ENCODE peak calls at places on chromosomes 6 and 20, in four cellular contexts. H, N, Y and G are unnamed samples.

GRCh38 chr20:57398901-57399535 is 7.8 kb downstream of the RBM38 start:
- DNase-seq in H (no peak), N (no peak), Y (no peak), G (no peak)

GRCh38 chr6:136344420-136344819 is 54.8 kb upstream of the BCLAF1 start:
- DNase-seq in H (no peak), N (no peak), Y (no peak), G (no peak)

GRCh38 chr20:23147964-23148720 is 62.0 kb upstream of the CD93 start:
- DNase-seq in H (no peak), N (peak; percentile 20), Y (no peak), G (peak; percentile 63)

GRCh38 chr6:24492475-24492874 is 2.3 kb upstream of the ALDH5A1 start:
- DNase-seq in H (no peak), N (peak; percentile 83), Y (peak; percentile 65), G (peak; percentile 17)

GRCh38 chr20:53413188-53413631 is 180.4 kb downstream of the ZNF217 start:
- DNase-seq in H (peak; percentile 17), N (peak; percentile 96), Y (peak; percentile 94), G (peak; percentile 79)

GRCh38 chr6:6823030-6823429 is 234.5 kb downstream of the LY86 start:
- DNase-seq in H (no peak), N (peak; percentile 14), Y (no peak), G (no peak)

GRCh38 chr20:17901971-17902370 is 66.6 kb downstream of the SNX5 start:
- DNase-seq in H (no peak), N (no peak), Y (no peak), G (no peak)

GRCh38 chr20:57439432-57439831 is 48.2 kb downstream of the RBM38 start:
- DNase-seq in H (peak; percentile 79), N (no peak), Y (no peak), G (no peak)

GRCh38 chr6:118528129-118528528 is 20.0 kb upstream of the PLN start:
- DNase-seq in H (no peak), N (no peak), Y (no peak), G (no peak)

GRCh38 chr6:15254074-15254975 is 8.5 kb downstream of the JARID2 start:
- DNase-seq in H (no peak), N (peak; percentile 68), Y (no peak), G (no peak)

GRCh38 chr20:31652917-31653385 is 15.2 kb downstream of the COX4I2 start:
- DNase-seq in H (no peak), N (no peak), Y (no peak), G (no peak)

GRCh38 chr20:16505894-16506293 is 67.4 kb downstream of the KIF16B start:
- DNase-seq in H (no peak), N (no peak), Y (no peak), G (no peak)

GRCh38 chr6:39088331-39088730 is 26.7 kb downstream of the SAYSD1 start:
- DNase-seq in H (no peak), N (peak; percentile 91), Y (peak; percentile 84), G (peak; percentile 85)

GRCh38 chr6:53315086-53315724 is 33.5 kb downstream of the ELOVL5 start:
- DNase-seq in H (no peak), N (no peak), Y (no peak), G (no peak)

GRCh38 chr6:27867051-27867940 is 44.9 kb downstream of the OR2B2 start:
- DNase-seq in H (peak; percentile 67), N (peak; percentile 96), Y (peak; percentile 86), G (peak; percentile 83)

GRCh38 chr6:42108071-42108470 is 34.3 kb downstream of the C6orf132 start:
- DNase-seq in H (no peak), N (no peak), Y (no peak), G (no peak)

GRCh38 chr6:291148-291696 is 1.1 kb upstream of the DUSP22 start:
- DNase-seq in H (no peak), N (no peak), Y (no peak), G (peak; percentile 57)

GRCh38 chr6:12977206-12977605 is 260.6 kb downstream of the PHACTR1 start:
- DNase-seq in H (no peak), N (no peak), Y (no peak), G (no peak)

GRCh38 chr20:54090230-54091119 is 20.1 kb upstream of the BCAS1 start:
- DNase-seq in H (no peak), N (no peak), Y (no peak), G (no peak)

GRCh38 chr6:20400476-20401402 is 940 bp upstream of the E2F3 start:
- DNase-seq in H (peak; percentile 26), N (no peak), Y (no peak), G (peak; percentile 47)

GRCh38 chr20:5719861-5720401 is 30.3 kb upstream of the SHLD1 start:
- DNase-seq in H (no peak), N (peak; percentile 46), Y (no peak), G (no peak)

GRCh38 chr20:10453241-10453640 is 18.1 kb downstream of the SLX4IP start:
- DNase-seq in H (no peak), N (no peak), Y (no peak), G (no peak)
- H3K4me1 ChIP-seq in H (no peaks in the 10 kb centered on the region), N (no peaks in the 10 kb centered on the region), Y (peaks cover 3% of the 10 kb centered on the region), G (no peaks in the 10 kb centered on the region)

GRCh38 chr6:157224178-157224956 is 99.0 kb downstream of the TMEM242 start:
- DNase-seq in H (no peak), N (no peak), Y (no peak), G (no peak)

GRCh38 chr6:157223486-157223885 is 99.8 kb downstream of the TMEM242 start:
- DNase-seq in H (no peak), N (peak; percentile 35), Y (no peak), G (no peak)

GRCh38 chr6:157222201-157222981 is 100.9 kb downstream of the TMEM242 start:
- DNase-seq in H (no peak), N (peak; percentile 37), Y (no peak), G (no peak)

GRCh38 chr6:157221817-157222175 is 101.5 kb downstream of the TMEM242 start:
- DNase-seq in H (no peak), N (no peak), Y (no peak), G (no peak)

DNA sequence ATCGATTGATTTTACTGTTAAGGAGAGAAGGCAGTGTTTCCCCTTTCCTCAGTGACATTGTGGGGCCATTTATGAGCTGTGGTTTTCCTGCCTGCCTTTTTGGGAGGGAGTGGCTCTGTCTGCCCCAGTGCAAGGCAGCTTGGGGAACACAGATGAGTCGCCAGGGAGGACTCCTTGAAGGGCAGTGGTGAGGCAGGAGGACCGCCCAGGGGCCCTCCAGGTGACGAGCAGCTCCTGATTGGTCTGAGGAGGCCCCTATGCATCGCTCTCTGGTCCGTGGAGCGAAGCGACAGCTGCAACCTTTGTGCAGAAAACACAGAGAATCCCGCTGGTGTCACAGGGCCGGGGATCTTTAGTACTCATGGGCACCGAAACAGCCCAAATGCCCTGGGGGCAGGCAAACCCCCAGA is 100.3 kb downstream of the TMEM242 start:
- DNase-seq in H (no peak), N (peak; percentile 40), Y (no peak), G (no peak)
- H3K4me1 ChIP-seq in H (peaks cover 13% of the 10 kb centered on the region), N (no peaks in the 10 kb centered on the region), Y (no peaks in the 10 kb centered on the region), G (no peaks in the 10 kb centered on the region)

DNA sequence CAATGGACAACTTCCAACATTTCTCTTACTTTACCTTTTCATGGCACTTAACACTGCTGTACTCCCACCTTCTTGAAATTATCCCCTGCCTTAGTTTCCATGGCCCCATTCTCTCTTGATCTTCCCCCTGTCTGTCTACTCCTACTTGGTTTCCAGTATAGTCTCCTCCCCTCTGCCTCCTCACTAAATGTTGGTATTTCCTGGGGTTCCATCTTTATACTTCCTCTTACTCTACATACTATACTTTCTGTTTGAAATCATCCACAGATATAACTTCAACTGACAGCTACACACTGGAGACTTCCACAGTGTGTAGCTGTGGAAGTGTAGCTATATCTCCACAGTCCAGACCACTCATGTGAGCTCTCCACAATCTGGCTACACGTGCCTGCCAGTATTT is 13.5 kb downstream of the ZHX3 start:
- DNase-seq in H (no peak), N (no peak), Y (no peak), G (no peak)
- H3K4me1 ChIP-seq in H (peaks cover 25% of the 10 kb centered on the region), N (no peaks in the 10 kb centered on the region), Y (no peaks in the 10 kb centered on the region), G (peaks cover 8% of the 10 kb centered on the region)

GRCh38 chr6:3799731-3800130 is 48.2 kb upstream of the PXDC1 start:
- DNase-seq in H (no peak), N (no peak), Y (no peak), G (no peak)
- H3K4me1 ChIP-seq in H (peaks cover 42% of the 10 kb centered on the region), N (peaks cover 11% of the 10 kb centered on the region), Y (peaks cover 2% of the 10 kb centered on the region), G (peaks cover 24% of the 10 kb centered on the region)

DNA sequence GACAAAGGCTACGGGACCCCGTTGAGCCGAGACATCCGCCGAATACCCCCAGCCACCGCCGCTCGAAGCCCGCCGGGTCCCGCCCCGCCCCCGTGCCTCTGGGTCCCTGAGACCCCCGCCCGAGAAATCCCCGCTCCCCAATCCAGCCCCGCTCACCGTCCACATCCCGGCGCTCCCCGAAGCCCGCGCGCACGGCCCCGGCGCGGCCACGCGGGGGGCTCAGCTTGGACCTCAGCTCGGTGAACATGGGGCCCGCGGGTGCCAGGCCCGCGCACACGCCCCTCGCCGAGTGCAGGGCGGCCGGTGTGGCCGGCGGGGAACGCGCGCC is 257 bp downstream of the SAMD10 start:
- DNase-seq in H (peak; percentile 27), N (peak; percentile 66), Y (no peak), G (no peak)
- H3K4me1 ChIP-seq in H (peaks cover 40% of the 10 kb centered on the region), N (peaks cover 9% of the 10 kb centered on the region), Y (peaks cover 3% of the 10 kb centered on the region), G (peaks cover 31% of the 10 kb centered on the region)

DNA sequence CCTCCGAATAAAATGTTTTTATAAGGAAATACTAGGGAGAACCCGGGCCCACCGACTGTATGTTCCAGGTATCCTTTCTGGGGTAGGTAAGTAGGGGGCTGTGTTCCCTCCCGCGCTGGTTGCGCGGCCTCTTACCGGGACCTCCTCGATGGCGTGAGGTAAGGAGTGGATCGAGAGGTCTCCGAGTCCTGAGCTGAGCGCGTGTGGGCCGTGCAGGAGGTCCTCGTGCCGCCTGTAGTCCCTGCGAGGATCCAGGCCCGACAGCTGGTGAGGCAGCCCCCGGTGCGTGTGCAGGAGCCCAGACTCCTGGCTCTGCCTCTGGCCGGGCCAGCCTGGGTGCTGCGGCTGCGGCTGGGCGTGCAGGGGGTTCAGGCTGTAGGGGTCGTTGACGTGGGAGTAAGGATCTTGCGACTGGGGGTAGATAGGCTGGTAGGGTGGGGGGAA is 5.1 kb downstream of the TFAP2A start:
- DNase-seq in H (no peak), N (peak; percentile 73), Y (no peak), G (no peak)
- H3K4me1 ChIP-seq in H (peaks cover 18% of the 10 kb centered on the region), N (peaks cover 6% of the 10 kb centered on the region), Y (peaks cover 6% of the 10 kb centered on the region), G (peaks cover 8% of the 10 kb centered on the region)

DNA sequence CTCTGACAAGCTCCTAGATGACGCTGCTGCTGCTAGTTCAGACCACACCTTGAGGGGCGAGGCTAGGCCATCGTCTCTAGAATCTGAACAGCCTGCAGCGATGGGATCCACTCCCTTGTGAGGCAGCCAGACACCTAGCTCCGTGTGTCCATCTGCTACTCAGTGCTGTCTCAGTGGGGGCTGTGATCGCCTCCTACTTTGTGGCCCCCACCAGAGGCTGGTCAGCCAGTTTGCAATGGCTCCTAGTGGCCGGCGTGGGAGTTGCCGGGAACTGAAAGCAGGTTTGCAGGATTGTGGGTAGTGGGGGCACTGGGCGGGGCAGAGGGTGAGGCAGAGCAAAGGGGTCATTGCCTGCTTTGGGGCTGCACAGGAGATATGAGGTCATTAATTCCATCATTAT is 2.8 kb downstream of the CCN5 start:
- DNase-seq in H (no peak), N (peak; percentile 81), Y (peak; percentile 63), G (no peak)
- H3K4me1 ChIP-seq in H (peaks cover 42% of the 10 kb centered on the region), N (no peaks in the 10 kb centered on the region), Y (no peaks in the 10 kb centered on the region), G (no peaks in the 10 kb centered on the region)

GRCh38 chr20:33840759-33841438 is 29.8 kb downstream of the CHMP4B start:
- DNase-seq in H (no peak), N (no peak), Y (no peak), G (no peak)
- H3K4me1 ChIP-seq in H (peaks cover 86% of the 10 kb centered on the region), N (peaks cover 11% of the 10 kb centered on the region), Y (peaks cover 6% of the 10 kb centered on the region), G (peaks cover 73% of the 10 kb centered on the region)